ENCODE peak calls at places on chromosome 4, in eight cellular contexts. One of them, this sample, is unnamed.

GRCh38 chr4:177391953-177392352 is 50.3 kb downstream of the AGA start:
- DNase-seq in right lobe of liver: no peak
- DNase-seq in mesenchymal stem cell: no peak
- DNase-seq in head of caudate nucleus: no peak
- DNase-seq in cardiac fibroblast: no peak
- DNase-seq in progenitor cell of endocrine pancreas: no peak
- DNase-seq in bronchial epithelial cell: peak
- DNase-seq in GM23338: no peak
- DNase-seq in this sample: peak

GRCh38 chr4:63566658-63567057 is 842.6 kb downstream of the TECRL start:
- DNase-seq in GM23338: no peak
- DNase-seq in bronchial epithelial cell: no peak
- DNase-seq in head of caudate nucleus: no peak
- DNase-seq in right lobe of liver: no peak
- DNase-seq in cardiac fibroblast: no peak
- DNase-seq in progenitor cell of endocrine pancreas: no peak
- DNase-seq in mesenchymal stem cell: no peak
- DNase-seq in this sample: no peak

GRCh38 chr4:7016086-7016485 is 27.1 kb upstream of the TADA2B start:
- DNase-seq in right lobe of liver: no peak
- DNase-seq in progenitor cell of endocrine pancreas: no peak
- DNase-seq in mesenchymal stem cell: no peak
- DNase-seq in head of caudate nucleus: no peak
- DNase-seq in GM23338: no peak
- DNase-seq in bronchial epithelial cell: no peak
- DNase-seq in cardiac fibroblast: no peak
- DNase-seq in this sample: no peak

GRCh38 chr4:125780159-125780558 is 465.4 kb downstream of the FAT4 start:
- DNase-seq in mesenchymal stem cell: peak
- DNase-seq in bronchial epithelial cell: peak
- DNase-seq in GM23338: no peak
- DNase-seq in right lobe of liver: no peak
- DNase-seq in cardiac fibroblast: peak
- DNase-seq in head of caudate nucleus: no peak
- DNase-seq in progenitor cell of endocrine pancreas: no peak
- DNase-seq in this sample: no peak

GRCh38 chr4:173507471-173508385 is 22.3 kb downstream of the HAND2 start:
- DNase-seq in cardiac fibroblast: no peak
- DNase-seq in GM23338: peak
- DNase-seq in bronchial epithelial cell: no peak
- DNase-seq in progenitor cell of endocrine pancreas: peak
- DNase-seq in right lobe of liver: no peak
- DNase-seq in mesenchymal stem cell: no peak
- DNase-seq in head of caudate nucleus: no peak
- DNase-seq in this sample: no peak

GRCh38 chr4:93764647-93765246 is 63.8 kb upstream of the ATOH1 start:
- DNase-seq in bronchial epithelial cell: peak
- DNase-seq in right lobe of liver: no peak
- DNase-seq in mesenchymal stem cell: peak
- DNase-seq in head of caudate nucleus: peak
- DNase-seq in cardiac fibroblast: peak
- DNase-seq in GM23338: peak
- DNase-seq in progenitor cell of endocrine pancreas: no peak
- DNase-seq in this sample: no peak

GRCh38 chr4:5137927-5138326 is 86.6 kb downstream of the STK32B start:
- DNase-seq in progenitor cell of endocrine pancreas: no peak
- DNase-seq in mesenchymal stem cell: no peak
- DNase-seq in right lobe of liver: no peak
- DNase-seq in cardiac fibroblast: no peak
- DNase-seq in head of caudate nucleus: no peak
- DNase-seq in bronchial epithelial cell: no peak
- DNase-seq in GM23338: no peak
- DNase-seq in this sample: no peak

GRCh38 chr4:15003441-15003890 is 1.2 kb downstream of the CPEB2 start:
- DNase-seq in GM23338: peak
- DNase-seq in head of caudate nucleus: peak
- DNase-seq in mesenchymal stem cell: peak
- DNase-seq in bronchial epithelial cell: peak
- DNase-seq in cardiac fibroblast: peak
- DNase-seq in right lobe of liver: peak
- DNase-seq in progenitor cell of endocrine pancreas: peak
- DNase-seq in this sample: no peak

GRCh38 chr4:61277785-61278184 is 77.7 kb downstream of the ADGRL3 start:
- DNase-seq in head of caudate nucleus: no peak
- DNase-seq in bronchial epithelial cell: peak
- DNase-seq in right lobe of liver: no peak
- DNase-seq in cardiac fibroblast: no peak
- DNase-seq in GM23338: no peak
- DNase-seq in progenitor cell of endocrine pancreas: no peak
- DNase-seq in mesenchymal stem cell: no peak
- DNase-seq in this sample: peak

GRCh38 chr4:168877779-168878491 is 132.1 kb downstream of the CBR4 start:
- DNase-seq in head of caudate nucleus: peak
- DNase-seq in cardiac fibroblast: peak
- DNase-seq in progenitor cell of endocrine pancreas: peak
- DNase-seq in GM23338: peak
- DNase-seq in bronchial epithelial cell: no peak
- DNase-seq in right lobe of liver: peak
- DNase-seq in mesenchymal stem cell: no peak
- DNase-seq in this sample: no peak

GRCh38 chr4:26900765-26901164 is 40.1 kb downstream of the STIM2 start:
- DNase-seq in cardiac fibroblast: no peak
- DNase-seq in right lobe of liver: no peak
- DNase-seq in head of caudate nucleus: no peak
- DNase-seq in GM23338: peak
- DNase-seq in bronchial epithelial cell: no peak
- DNase-seq in progenitor cell of endocrine pancreas: no peak
- DNase-seq in mesenchymal stem cell: no peak
- DNase-seq in this sample: no peak

GRCh38 chr4:23822181-23822580 is 67.7 kb downstream of the PPARGC1A start:
- DNase-seq in mesenchymal stem cell: no peak
- DNase-seq in GM23338: peak
- DNase-seq in cardiac fibroblast: no peak
- DNase-seq in right lobe of liver: no peak
- DNase-seq in bronchial epithelial cell: peak
- DNase-seq in progenitor cell of endocrine pancreas: no peak
- DNase-seq in head of caudate nucleus: no peak
- DNase-seq in this sample: no peak

GRCh38 chr4:74516321-74516720 is 71.4 kb downstream of the AREG start:
- DNase-seq in right lobe of liver: no peak
- DNase-seq in head of caudate nucleus: no peak
- DNase-seq in progenitor cell of endocrine pancreas: no peak
- DNase-seq in GM23338: no peak
- DNase-seq in bronchial epithelial cell: peak
- DNase-seq in mesenchymal stem cell: peak
- DNase-seq in cardiac fibroblast: peak
- DNase-seq in this sample: no peak

GRCh38 chr4:8726344-8726851 is 133.8 kb downstream of the CPZ start:
- DNase-seq in right lobe of liver: peak
- DNase-seq in progenitor cell of endocrine pancreas: no peak
- DNase-seq in GM23338: no peak
- DNase-seq in bronchial epithelial cell: no peak
- DNase-seq in cardiac fibroblast: no peak
- DNase-seq in head of caudate nucleus: peak
- DNase-seq in mesenchymal stem cell: no peak
- DNase-seq in this sample: no peak

GRCh38 chr4:125314676-125315570 is at the start of gene FAT4:
- DNase-seq in mesenchymal stem cell: peak
- DNase-seq in right lobe of liver: peak
- DNase-seq in progenitor cell of endocrine pancreas: peak
- DNase-seq in cardiac fibroblast: peak
- DNase-seq in bronchial epithelial cell: peak
- DNase-seq in GM23338: peak
- DNase-seq in head of caudate nucleus: peak
- DNase-seq in this sample: peak

GRCh38 chr4:103018391-103019318 is 850 bp downstream of the SLC9B1 start:
- DNase-seq in mesenchymal stem cell: no peak
- DNase-seq in GM23338: peak
- DNase-seq in head of caudate nucleus: peak
- DNase-seq in progenitor cell of endocrine pancreas: no peak
- DNase-seq in bronchial epithelial cell: no peak
- DNase-seq in cardiac fibroblast: peak
- DNase-seq in right lobe of liver: no peak
- DNase-seq in this sample: no peak

GRCh38 chr4:27594917-27595316 is 734.3 kb downstream of the STIM2 start:
- DNase-seq in bronchial epithelial cell: no peak
- DNase-seq in progenitor cell of endocrine pancreas: no peak
- DNase-seq in GM23338: no peak
- DNase-seq in mesenchymal stem cell: no peak
- DNase-seq in cardiac fibroblast: no peak
- DNase-seq in right lobe of liver: no peak
- DNase-seq in head of caudate nucleus: no peak
- DNase-seq in this sample: no peak

GRCh38 chr4:106454581-106454980 is 86.0 kb upstream of the GIMD1 start:
- DNase-seq in head of caudate nucleus: no peak
- DNase-seq in right lobe of liver: no peak
- DNase-seq in cardiac fibroblast: no peak
- DNase-seq in progenitor cell of endocrine pancreas: no peak
- DNase-seq in bronchial epithelial cell: no peak
- DNase-seq in GM23338: no peak
- DNase-seq in mesenchymal stem cell: no peak
- DNase-seq in this sample: no peak

GRCh38 chr4:113471141-113471860 is 290.2 kb downstream of the CAMK2D start:
- DNase-seq in right lobe of liver: no peak
- DNase-seq in head of caudate nucleus: no peak
- DNase-seq in progenitor cell of endocrine pancreas: no peak
- DNase-seq in bronchial epithelial cell: no peak
- DNase-seq in cardiac fibroblast: peak
- DNase-seq in GM23338: no peak
- DNase-seq in mesenchymal stem cell: no peak
- DNase-seq in this sample: no peak

GRCh38 chr4:26985836-26986235 is 125.2 kb downstream of the STIM2 start:
- DNase-seq in head of caudate nucleus: no peak
- DNase-seq in GM23338: no peak
- DNase-seq in cardiac fibroblast: no peak
- DNase-seq in mesenchymal stem cell: no peak
- DNase-seq in bronchial epithelial cell: no peak
- DNase-seq in progenitor cell of endocrine pancreas: no peak
- DNase-seq in right lobe of liver: no peak
- DNase-seq in this sample: no peak

GRCh38 chr4:89558147-89558546 is 250.5 kb upstream of the GPRIN3 start:
- DNase-seq in head of caudate nucleus: peak
- DNase-seq in cardiac fibroblast: no peak
- DNase-seq in progenitor cell of endocrine pancreas: no peak
- DNase-seq in GM23338: peak
- DNase-seq in right lobe of liver: no peak
- DNase-seq in mesenchymal stem cell: peak
- DNase-seq in bronchial epithelial cell: peak
- DNase-seq in this sample: no peak

GRCh38 chr4:110087116-110087708 is 111.2 kb downstream of the ELOVL6 start:
- DNase-seq in right lobe of liver: no peak
- DNase-seq in GM23338: no peak
- DNase-seq in bronchial epithelial cell: peak
- DNase-seq in head of caudate nucleus: peak
- DNase-seq in cardiac fibroblast: peak
- DNase-seq in progenitor cell of endocrine pancreas: no peak
- DNase-seq in mesenchymal stem cell: peak
- DNase-seq in this sample: peak

This sample was measured in epithelial cell of prostate.